ENCODE peak calls at places on chromosomes 2 and 18, in four cellular contexts. One of them, this sample, is unnamed.

GRCh38 chr2:85656468-85656867 is 11.5 kb downstream of the SFTPB start:
- DNase-seq in IMR-90: peak; percentile 7
- DNase-seq in K562: no peak
- DNase-seq in endothelial cell of umbilical vein: no peak
- DNase-seq in this sample: no peak

GRCh38 chr2:71781695-71782228 is 328.4 kb downstream of the DYSF start:
- DNase-seq in IMR-90: no peak
- DNase-seq in K562: no peak
- DNase-seq in endothelial cell of umbilical vein: no peak
- DNase-seq in this sample: no peak

GRCh38 chr2:74513605-74514367 is 464 bp upstream of the TLX2 start:
- DNase-seq in IMR-90: no peak
- DNase-seq in K562: no peak
- DNase-seq in endothelial cell of umbilical vein: peak; percentile 9
- DNase-seq in this sample: no peak

GRCh38 chr2:177078416-177078815 is 134.2 kb upstream of the HNRNPA3 start:
- DNase-seq in IMR-90: peak; percentile 3
- DNase-seq in K562: no peak
- DNase-seq in endothelial cell of umbilical vein: no peak
- DNase-seq in this sample: no peak

GRCh38 chr18:51009071-51009470 is 20.9 kb upstream of the SMAD4 start:
- DNase-seq in IMR-90: peak; percentile 21
- DNase-seq in K562: no peak
- DNase-seq in endothelial cell of umbilical vein: no peak
- DNase-seq in this sample: no peak

GRCh38 chr2:158464426-158465281 is 7.9 kb downstream of the PKP4 start:
- DNase-seq in IMR-90: peak; percentile 16
- DNase-seq in K562: peak; percentile 51
- DNase-seq in endothelial cell of umbilical vein: peak; percentile 16
- DNase-seq in this sample: no peak

GRCh38 chr2:218397502-218398436 is 1.9 kb upstream of the CTDSP1 start:
- DNase-seq in IMR-90: peak; percentile 60
- DNase-seq in K562: peak; percentile 67
- DNase-seq in endothelial cell of umbilical vein: peak; percentile 57
- DNase-seq in this sample: no peak

GRCh38 chr2:172242968-172243367 is 140.3 kb upstream of the DLX2 start:
- DNase-seq in IMR-90: no peak
- DNase-seq in K562: no peak
- DNase-seq in endothelial cell of umbilical vein: peak; percentile 38
- DNase-seq in this sample: no peak

GRCh38 chr2:64260817-64261216 is 116.6 kb upstream of the PELI1 start:
- DNase-seq in IMR-90: no peak
- DNase-seq in K562: no peak
- DNase-seq in endothelial cell of umbilical vein: peak; percentile 82
- DNase-seq in this sample: no peak

GRCh38 chr2:97761192-97761591 is 47.8 kb downstream of the ZAP70 start:
- DNase-seq in IMR-90: no peak
- DNase-seq in K562: no peak
- DNase-seq in endothelial cell of umbilical vein: no peak
- DNase-seq in this sample: no peak

GRCh38 chr2:69716555-69717120 is 25.3 kb upstream of the ANXA4 start:
- DNase-seq in IMR-90: peak; percentile 71
- DNase-seq in K562: no peak
- DNase-seq in endothelial cell of umbilical vein: no peak
- DNase-seq in this sample: no peak

GRCh38 chr18:35808796-35809195 is 163.7 kb upstream of the RMP24 start:
- DNase-seq in IMR-90: no peak
- DNase-seq in K562: no peak
- DNase-seq in endothelial cell of umbilical vein: no peak
- DNase-seq in this sample: no peak

GRCh38 chr2:14016289-14016955 is 616.1 kb upstream of the LRATD1 start:
- DNase-seq in IMR-90: no peak
- DNase-seq in K562: no peak
- DNase-seq in endothelial cell of umbilical vein: no peak
- DNase-seq in this sample: no peak

GRCh38 chr2:225011585-225011984 is 30.7 kb downstream of the DOCK10 start:
- DNase-seq in IMR-90: no peak
- DNase-seq in K562: no peak
- DNase-seq in endothelial cell of umbilical vein: no peak
- DNase-seq in this sample: peak; percentile 72

GRCh38 chr2:221994926-221995325 is 303.9 kb downstream of the PAX3 start:
- DNase-seq in IMR-90: no peak
- DNase-seq in K562: no peak
- DNase-seq in endothelial cell of umbilical vein: no peak
- DNase-seq in this sample: no peak

GRCh38 chr2:241798081-241798630 is 10.8 kb upstream of the NEU4 start:
- DNase-seq in IMR-90: no peak
- DNase-seq in K562: no peak
- DNase-seq in endothelial cell of umbilical vein: no peak
- DNase-seq in this sample: no peak

GRCh38 chr18:45617284-45617683 is 2.0 kb downstream of the SLC14A2 start:
- DNase-seq in IMR-90: peak; percentile 81
- DNase-seq in K562: no peak
- DNase-seq in endothelial cell of umbilical vein: no peak
- DNase-seq in this sample: peak; percentile 60

GRCh38 chr18:54031243-54031642 is 193.2 kb downstream of the MBD2 start:
- DNase-seq in IMR-90: no peak
- DNase-seq in K562: no peak
- DNase-seq in endothelial cell of umbilical vein: no peak
- DNase-seq in this sample: no peak

GRCh38 chr2:147026664-147027278 is 818.1 kb upstream of the ACVR2A start:
- DNase-seq in IMR-90: peak; percentile 68
- DNase-seq in K562: no peak
- DNase-seq in endothelial cell of umbilical vein: no peak
- DNase-seq in this sample: no peak

GRCh38 chr2:221478106-221478863 is 93.8 kb downstream of the EPHA4 start:
- DNase-seq in IMR-90: peak; percentile 28
- DNase-seq in K562: no peak
- DNase-seq in endothelial cell of umbilical vein: peak; percentile 32
- DNase-seq in this sample: no peak

GRCh38 chr2:113182471-113183260 is 8.9 kb downstream of the PSD4 start:
- DNase-seq in IMR-90: no peak
- DNase-seq in K562: no peak
- DNase-seq in endothelial cell of umbilical vein: no peak
- DNase-seq in this sample: no peak

GRCh38 chr2:239903210-239903609 is 121.9 kb downstream of the NDUFA10 start:
- DNase-seq in IMR-90: no peak
- DNase-seq in K562: no peak
- DNase-seq in endothelial cell of umbilical vein: no peak
- DNase-seq in this sample: no peak

GRCh38 chr2:141003967-141004657 is 1126.7 kb downstream of the LRP1B start:
- DNase-seq in IMR-90: no peak
- DNase-seq in K562: no peak
- DNase-seq in endothelial cell of umbilical vein: no peak
- DNase-seq in this sample: no peak

GRCh38 chr2:38601061-38601460 is 1.7 kb downstream of the HNRNPLL start:
- DNase-seq in IMR-90: no peak
- DNase-seq in K562: no peak
- DNase-seq in endothelial cell of umbilical vein: no peak
- DNase-seq in this sample: no peak

GRCh38 chr2:144358979-144359541 is 160.9 kb downstream of the ZEB2 start:
- DNase-seq in IMR-90: peak; percentile 71
- DNase-seq in K562: no peak
- DNase-seq in endothelial cell of umbilical vein: peak; percentile 57
- DNase-seq in this sample: no peak

GRCh38 chr2:142041105-142041504 is 89.7 kb downstream of the LRP1B start:
- DNase-seq in IMR-90: no peak
- DNase-seq in K562: no peak
- DNase-seq in endothelial cell of umbilical vein: no peak
- DNase-seq in this sample: no peak

DNA sequence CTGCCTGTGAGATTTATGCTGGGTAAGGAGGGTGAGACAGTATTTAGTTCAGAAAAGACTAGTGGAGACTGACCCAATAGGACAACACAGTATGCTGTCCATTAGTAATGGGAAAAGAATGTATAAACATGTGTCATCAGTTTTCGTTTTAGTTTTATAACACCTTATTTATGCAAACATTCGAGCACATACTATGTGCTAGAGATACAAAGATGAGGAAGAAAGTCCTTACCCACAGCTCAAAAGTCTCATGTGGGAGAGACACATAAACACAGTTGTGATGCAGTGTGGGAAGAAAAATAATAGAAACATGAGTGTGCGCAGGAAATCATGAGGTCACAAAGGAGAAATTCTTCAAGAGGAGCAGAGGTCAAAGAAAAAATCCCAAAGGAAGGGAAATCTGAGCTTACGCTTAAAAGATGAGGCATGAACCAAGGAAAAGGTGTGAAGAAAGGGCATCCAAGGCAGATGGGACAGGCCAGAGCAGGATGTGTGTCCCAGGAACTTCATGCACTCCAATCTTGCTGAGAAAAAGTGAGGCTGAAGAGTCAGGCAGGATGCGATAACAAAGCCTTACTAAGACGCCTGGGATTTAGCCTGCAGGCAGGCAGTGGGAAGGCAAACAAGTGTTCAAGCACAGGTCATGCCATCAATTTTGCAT is 8.1 kb downstream of the METTL21A start:
- DNase-seq in IMR-90: peak; percentile 99
- DNase-seq in K562: no peak
- DNase-seq in endothelial cell of umbilical vein: peak; percentile 92
- DNase-seq in this sample: no peak
- H3K4me3 ChIP-seq in IMR-90: no peak overlapping the region
- H3K4me3 ChIP-seq in K562: no peak overlapping the region
- H3K4me3 ChIP-seq in endothelial cell of umbilical vein: no peak overlapping the region
- H3K4me3 ChIP-seq in this sample: no peak overlapping the region

GRCh38 chr18:78396756-78397155 is 582.9 kb upstream of the SALL3 start:
- DNase-seq in IMR-90: no peak
- DNase-seq in K562: no peak
- DNase-seq in endothelial cell of umbilical vein: no peak
- DNase-seq in this sample: no peak
- H3K9ac ChIP-seq in IMR-90: no peak overlapping the region
- H3K9ac ChIP-seq in K562: no peak overlapping the region
- H3K9ac ChIP-seq in endothelial cell of umbilical vein: no peak overlapping the region
- H3K9ac ChIP-seq in this sample: no peak overlapping the region

DNA sequence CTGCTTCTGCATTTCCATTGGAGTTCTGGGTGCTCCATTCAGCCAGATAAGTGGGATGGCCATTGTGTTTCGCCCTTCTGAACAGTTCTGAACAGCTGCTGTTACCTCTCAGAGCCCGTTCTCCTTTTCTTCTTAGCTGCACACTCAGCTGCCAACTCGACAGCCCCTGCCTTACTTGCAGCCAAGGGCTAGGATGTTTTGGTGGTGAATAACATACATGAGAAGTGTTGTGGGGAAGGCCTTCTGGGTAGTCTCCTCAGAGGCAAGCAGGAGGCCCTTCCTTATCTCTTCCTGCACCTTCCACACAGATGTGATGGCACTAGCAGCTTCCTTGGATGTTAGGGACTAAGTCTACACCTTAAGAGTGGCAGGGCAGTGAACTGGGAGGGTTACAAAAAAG is 138.4 kb upstream of the NOSTRIN start:
- DNase-seq in IMR-90: peak; percentile 50
- DNase-seq in K562: no peak
- DNase-seq in endothelial cell of umbilical vein: no peak
- DNase-seq in this sample: no peak
- H3K9me1 ChIP-seq in IMR-90: no peaks in the 10 kb centered on the region
- H3K9me1 ChIP-seq in K562: no peaks in the 10 kb centered on the region
- H3K9me1 ChIP-seq in endothelial cell of umbilical vein: no peaks in the 10 kb centered on the region
- H3K9me1 ChIP-seq in this sample: no peaks in the 10 kb centered on the region

DNA sequence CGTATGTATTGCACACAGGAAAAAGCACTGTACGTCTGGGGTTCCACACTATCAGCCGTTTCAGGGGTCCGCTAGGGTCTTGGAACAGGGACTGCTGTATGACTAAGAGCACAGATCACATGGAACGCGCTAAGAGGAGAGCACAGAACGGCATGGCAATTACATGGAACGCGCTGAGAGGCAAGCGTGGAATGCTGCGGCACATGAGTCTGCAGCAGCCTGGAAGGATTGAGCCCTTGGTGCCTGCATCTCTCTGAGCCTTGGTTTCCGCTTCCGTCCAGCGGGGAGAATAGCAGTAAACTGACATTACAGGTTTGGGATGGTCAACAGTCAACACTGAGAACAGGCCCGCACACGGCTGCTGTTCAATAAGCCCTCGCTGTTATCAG is 140.1 kb downstream of the EIPR1 start:
- DNase-seq in IMR-90: no peak
- DNase-seq in K562: no peak
- DNase-seq in endothelial cell of umbilical vein: no peak
- DNase-seq in this sample: no peak
- H3K4me3 ChIP-seq in IMR-90: no peak overlapping the region
- H3K4me3 ChIP-seq in K562: no peak overlapping the region
- H3K4me3 ChIP-seq in endothelial cell of umbilical vein: no peak overlapping the region
- H3K4me3 ChIP-seq in this sample: no peak overlapping the region

GRCh38 chr18:2554671-2555070 is 16.6 kb downstream of the METTL4 start:
- DNase-seq in IMR-90: no peak
- DNase-seq in K562: no peak
- DNase-seq in endothelial cell of umbilical vein: peak; percentile 28
- DNase-seq in this sample: no peak
- H3K9ac ChIP-seq in IMR-90: no peak overlapping the region
- H3K9ac ChIP-seq in K562: no peak overlapping the region
- H3K9ac ChIP-seq in endothelial cell of umbilical vein: no peak overlapping the region
- H3K9ac ChIP-seq in this sample: no peak overlapping the region

This sample was measured in keratinocyte.